ENCODE peak calls at places on chromosomes 13 and 19, in four cellular contexts. K is GM23248, S is GM23338, D is hepatocyte. H is an unnamed sample. For H3K27me3, the result is how much of the 10 kb centered on the place peaks cover.

GRCh38 chr19:47749326-47749725 is 4.0 kb downstream of the NOP53 start:
- DNase-seq in K (no peak), S (no peak), D (no peak), H (no peak)

GRCh38 chr13:95987841-95988240 is 65.4 kb downstream of the UGGT2 start:
- DNase-seq in D (no peak), K (no peak), S (no peak), H (no peak)

GRCh38 chr13:86464193-86464592 is 665.0 kb upstream of the SLITRK6 start:
- DNase-seq in D (no peak), K (peak), S (peak), H (peak)

GRCh38 chr19:17950310-17951150 is 16.4 kb upstream of the KCNN1 start:
- DNase-seq in S (peak), D (no peak), K (peak), H (peak)

GRCh38 chr13:106372199-106373160 is 163.0 kb downstream of the EFNB2 start:
- DNase-seq in S (no peak), D (no peak), K (peak), H (no peak)

GRCh38 chr13:107025991-107026390 is 458.1 kb upstream of the ARGLU1 start:
- DNase-seq in D (peak), S (no peak), K (no peak), H (no peak)

GRCh38 chr13:48782429-48782840 is 128.7 kb downstream of the CYSLTR2 start:
- DNase-seq in D (no peak), S (no peak), K (no peak), H (no peak)

GRCh38 chr19:16572332-16573211 is at the start of gene SLC35E1:
- DNase-seq in S (peak), D (peak), K (peak), H (peak)

GRCh38 chr13:42078113-42078769 is 29.8 kb downstream of the DGKH start:
- DNase-seq in D (no peak), K (no peak), S (peak), H (peak)

GRCh38 chr13:44565881-44566280 is 10.2 kb downstream of the TSC22D1 start:
- DNase-seq in D (no peak), S (no peak), K (peak), H (no peak)

DNA sequence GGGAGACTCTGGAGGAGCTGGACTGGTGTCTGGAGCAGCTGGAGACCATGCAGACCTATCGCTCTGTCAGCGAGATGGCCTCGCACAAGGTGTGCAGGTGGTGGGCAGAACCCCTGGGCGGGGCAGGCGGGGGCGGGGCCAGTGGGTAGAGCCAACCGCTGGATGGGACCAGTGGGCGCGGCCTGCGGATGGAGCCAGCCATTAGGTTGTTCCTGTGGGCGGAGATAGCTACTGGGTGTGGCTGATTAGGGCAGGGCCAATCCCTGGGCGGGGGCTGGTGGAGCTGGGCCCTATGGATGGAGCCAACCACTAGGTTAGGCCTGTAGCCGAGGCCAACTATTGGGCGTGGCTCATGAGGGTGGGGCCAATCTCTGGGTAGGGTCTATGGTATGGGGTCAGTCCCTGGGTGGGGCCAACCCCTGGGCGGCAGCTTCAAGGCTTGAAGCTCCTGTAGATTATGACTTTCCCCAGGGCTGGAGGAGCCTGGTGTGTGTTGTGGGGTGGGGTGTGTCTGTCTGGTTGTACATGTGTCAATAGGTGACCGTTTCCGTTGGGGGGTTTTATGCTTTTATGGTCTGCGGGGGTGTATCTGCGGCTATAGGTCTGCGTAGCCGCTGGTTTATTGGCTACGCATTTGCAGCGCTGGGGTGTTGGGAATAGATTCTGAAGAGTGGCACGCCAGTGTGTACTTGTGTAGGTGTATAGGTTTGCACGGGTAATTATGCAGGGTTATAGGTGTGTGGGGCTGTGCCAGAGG is 30.7 kb downstream of the PDE4A start:
- DNase-seq in D (no peak), K (no peak), S (peak), H (peak)
- TF ChIP-seq EZH2phosphoT487 in D (no peak), K (no peak), S (no peak), H (no peak)

GRCh38 chr19:40466219-40467006 is at the start of gene SPTBN4:
- DNase-seq in K (peak), S (no peak), D (peak), H (peak)
- TF ChIP-seq EZH2 in K (no peak), S (no peak), D (no peak), H (no peak)

GRCh38 chr13:20192470-20193141 is at the start of gene GJB2:
- DNase-seq in S (peak), D (peak), K (peak), H (peak)
- H3K27me3 ChIP-seq in S (half or more), D (half or more), K (under half), H (half or more)

GRCh38 chr13:46799139-46799538 is 2.2 kb upstream of the ESD start:
- DNase-seq in S (no peak), K (no peak), D (no peak), H (no peak)

GRCh38 chr13:46803586-46803985 is 6.6 kb upstream of the ESD start:
- DNase-seq in D (no peak), K (no peak), S (no peak), H (no peak)

GRCh38 chr13:46801831-46802230 is 4.9 kb upstream of the ESD start:
- DNase-seq in D (no peak), K (no peak), S (no peak), H (no peak)

GRCh38 chr13:46804391-46804815 is 7.4 kb upstream of the ESD start:
- DNase-seq in S (no peak), K (peak), D (no peak), H (no peak)
- TF ChIP-seq EZH2phosphoT487 in S (no peak), K (no peak), D (no peak), H (no peak)

DNA sequence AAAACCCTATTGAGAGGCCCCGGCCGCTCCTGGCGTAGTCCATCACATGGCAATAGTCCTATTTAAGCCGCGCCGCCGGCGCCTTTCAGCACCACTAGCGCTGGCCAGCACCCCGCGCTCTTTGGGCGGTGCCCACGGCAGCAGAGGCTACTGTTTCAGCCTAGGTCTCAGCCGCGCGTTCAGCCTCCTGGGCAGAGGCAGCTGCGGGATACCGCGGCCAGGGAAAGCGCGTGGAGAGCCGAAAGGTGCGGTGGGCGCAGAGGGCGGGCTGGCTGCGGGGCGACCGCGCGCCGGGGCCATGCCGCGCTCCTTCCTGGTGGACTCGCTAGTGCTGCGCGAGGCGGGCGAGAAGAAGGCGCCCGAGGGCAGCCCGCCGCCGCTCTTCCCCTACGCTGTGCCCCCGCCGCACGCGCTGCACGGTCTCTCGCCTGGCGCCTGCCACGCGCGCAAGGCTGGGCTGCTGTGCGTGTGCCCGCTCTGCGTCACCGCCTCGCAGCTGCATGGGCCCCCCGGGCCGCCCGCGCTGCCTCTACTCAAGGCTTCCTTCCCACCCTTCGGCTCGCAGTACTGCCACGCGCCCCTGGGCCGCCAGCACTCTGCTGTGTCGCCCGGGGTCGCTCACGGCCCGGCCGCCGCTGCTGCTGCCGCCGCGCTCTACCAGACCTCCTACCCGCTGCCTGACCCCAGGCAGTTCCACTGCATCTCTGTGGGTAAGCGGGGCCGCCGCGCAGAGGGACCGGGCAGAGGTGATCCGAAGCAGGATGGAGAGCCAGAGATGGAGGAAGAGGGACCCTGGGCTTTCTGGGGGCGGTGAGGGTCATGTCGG is at the start of gene GSX1:
- DNase-seq in K (peak), D (peak), S (peak), H (peak)
- TF ChIP-seq EZH2 in K (no peak), D (no peak), S (peak), H (peak)

DNA sequence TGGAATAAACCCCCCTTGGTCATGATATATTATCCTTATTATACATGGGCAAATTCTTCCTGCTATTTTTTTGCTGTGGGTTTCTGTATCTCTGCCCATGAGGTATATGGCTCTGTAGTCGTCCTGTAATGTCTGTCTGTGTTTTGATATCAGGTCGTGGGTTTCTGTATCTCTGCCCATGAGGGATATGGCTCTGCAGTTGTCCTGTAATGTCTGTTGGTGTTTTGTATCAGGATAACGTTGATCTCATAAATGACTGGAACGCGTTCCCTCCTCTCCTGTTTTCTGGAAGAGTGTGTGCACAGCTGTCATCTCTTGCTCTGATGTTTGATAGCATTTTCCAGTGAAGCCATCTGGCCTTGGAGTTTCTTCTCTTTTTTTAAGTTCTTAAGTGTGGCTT is 57.2 kb downstream of the SOX1 start:
- DNase-seq in D (no peak), S (no peak), K (no peak), H (no peak)
- H3K27me3 ChIP-seq in D (under half), S (under half), K (under half), H (under half)

DNA sequence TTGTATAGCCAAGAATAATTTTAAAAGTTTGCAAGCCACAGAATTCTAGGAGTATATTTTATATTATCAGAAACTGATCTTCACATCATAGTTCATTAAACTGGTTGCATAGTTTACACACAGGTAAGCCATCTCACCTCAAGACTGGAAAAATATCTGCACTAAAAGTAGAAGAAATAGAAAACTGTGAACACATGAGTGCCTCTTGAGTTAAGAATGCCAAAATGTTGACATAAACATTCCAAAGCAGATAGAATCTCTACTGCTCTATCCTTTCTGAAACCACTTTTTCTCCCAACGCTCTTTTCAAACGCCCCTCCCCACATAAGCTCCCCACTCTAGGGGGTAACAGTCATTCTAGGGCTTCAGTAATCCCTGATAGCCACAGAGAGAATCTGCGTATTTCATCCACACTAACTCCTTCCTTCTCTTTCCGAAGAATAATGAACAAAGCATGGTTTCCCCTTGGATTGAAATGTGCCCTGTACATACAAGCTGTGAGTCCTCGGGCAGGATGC is 201.5 kb downstream of the IRS2 start:
- DNase-seq in D (no peak), K (no peak), S (no peak), H (peak)
- TF ChIP-seq EZH2phosphoT487 in D (no peak), K (no peak), S (no peak), H (no peak)

GRCh38 chr13:27922974-27923612 is 3.3 kb downstream of the PDX1 start:
- DNase-seq in K (no peak), S (peak), D (no peak), H (no peak)
- TF ChIP-seq EZH2 in K (peak), S (peak), D (peak), H (no peak)

H was measured in neural progenitor cell.